ENCODE peak calls at places on chromosomes 5 and 9, in seven cellular contexts. Q is GM12865; I is AG10803; A is GM12864; C is fibroblast of lung; R is CD8-positive, alpha-beta T cell; Y is IMR-90. V is an unnamed sample.

GRCh38 chr5:112649882-112650281 is 87.8 kb upstream of the APC start:
- DNase-seq in Q (no peak), I (no peak), R (no peak), A (no peak), Y (no peak), C (no peak), V (no peak)

GRCh38 chr5:54644226-54644625 is 126.7 kb downstream of the SNX18 start:
- DNase-seq in A (no peak), R (no peak), I (peak), C (peak), Q (no peak), Y (peak), V (no peak)

GRCh38 chr9:13513710-13514444 is 234.4 kb upstream of the MPDZ start:
- DNase-seq in Y (no peak), Q (no peak), A (no peak), R (no peak), I (no peak), C (no peak), V (no peak)

GRCh38 chr5:88193896-88194295 is 74.7 kb downstream of the TMEM161B start:
- DNase-seq in Y (no peak), A (no peak), R (no peak), I (no peak), C (no peak), Q (no peak), V (no peak)

GRCh38 chr5:9553561-9553960 is 7.7 kb upstream of the SEMA5A start:
- DNase-seq in Q (no peak), Y (no peak), I (no peak), A (no peak), C (no peak), R (no peak), V (no peak)

GRCh38 chr5:77995793-77996409 is 219.8 kb upstream of the TBCA start:
- DNase-seq in C (no peak), Q (no peak), Y (no peak), A (no peak), I (no peak), R (no peak), V (no peak)

GRCh38 chr9:124266139-124266825 is 8.5 kb downstream of the NEK6 start:
- DNase-seq in R (no peak), Y (peak), Q (no peak), A (no peak), I (no peak), C (peak), V (no peak)

GRCh38 chr5:162325143-162325727 is 257.7 kb downstream of the GABRG2 start:
- DNase-seq in I (no peak), A (no peak), Q (no peak), R (no peak), Y (no peak), C (no peak), V (no peak)

GRCh38 chr9:38360880-38361836 is 31.3 kb upstream of the ALDH1B1 start:
- DNase-seq in C (peak), I (peak), R (no peak), Y (no peak), A (no peak), Q (no peak), V (no peak)

GRCh38 chr5:132297211-132297940 is 3.2 kb downstream of the SLC22A4 start:
- DNase-seq in A (no peak), Q (no peak), I (no peak), C (no peak), R (no peak), Y (no peak), V (no peak)
- TF ChIP-seq CTCF in A (no peak), Q (no peak), I (no peak), C (no peak), R (no peak), Y (no peak), V (no peak)

GRCh38 chr9:97487107-97487506 is 14.4 kb upstream of the TMOD1 start:
- DNase-seq in A (no peak), Y (peak), I (no peak), Q (no peak), R (no peak), C (peak), V (no peak)
- TF ChIP-seq CTCF in A (peak), Y (peak), I (peak), Q (no peak), R (no peak), C (no peak), V (peak)

DNA sequence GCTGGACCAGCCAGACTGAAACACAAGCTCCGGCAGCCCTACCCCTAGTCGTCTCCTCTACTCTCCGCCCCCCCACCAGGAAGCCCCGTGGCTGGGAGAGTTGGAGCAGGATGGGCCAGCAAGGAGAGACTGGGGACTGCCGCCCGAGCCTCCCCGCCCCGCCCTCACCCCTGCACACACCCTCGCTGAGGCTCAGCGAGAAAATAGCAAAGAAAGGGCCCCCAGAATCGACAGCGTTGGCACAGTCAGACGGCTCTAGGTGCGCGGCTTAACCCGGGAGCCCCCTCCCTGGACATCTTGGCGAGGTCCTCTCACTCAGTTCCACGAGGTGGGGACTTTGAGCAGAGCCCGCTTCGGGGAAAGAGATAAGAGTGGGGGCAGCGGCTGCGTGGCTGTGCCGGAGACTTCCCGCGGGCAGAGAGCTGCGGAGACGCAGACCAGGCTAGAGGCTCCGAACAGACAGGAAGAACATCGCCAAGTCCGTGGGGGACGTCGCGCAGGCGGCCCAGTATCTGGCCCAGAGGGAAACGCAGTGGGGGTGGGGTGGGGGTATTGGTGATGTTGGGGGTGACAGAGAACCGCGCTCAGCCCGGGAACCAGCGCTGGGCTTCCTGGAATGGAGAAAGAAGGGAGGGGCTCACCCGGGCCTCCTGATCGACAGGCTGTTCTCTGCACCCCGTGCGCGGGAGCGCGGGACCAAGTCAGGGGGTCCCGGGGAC is 995 bp downstream of the TRIM7 start:
- DNase-seq in R (no peak), Q (no peak), I (no peak), C (no peak), Y (no peak), A (no peak), V (no peak)
- TF ChIP-seq CTCF in R (no peak), Q (no peak), I (no peak), C (no peak), Y (no peak), A (no peak), V (no peak)

GRCh38 chr5:168734657-168735344 is 155.6 kb upstream of the PANK3 start:
- DNase-seq in A (no peak), Y (peak), Q (peak), R (no peak), C (peak), I (peak), V (peak)

GRCh38 chr5:168736201-168736940 is 157.2 kb upstream of the PANK3 start:
- DNase-seq in A (no peak), I (no peak), R (no peak), Q (no peak), Y (no peak), C (no peak), V (no peak)

GRCh38 chr5:168737066-168737465 is 157.9 kb upstream of the PANK3 start:
- DNase-seq in A (no peak), I (no peak), R (no peak), C (no peak), Y (no peak), Q (no peak), V (no peak)

GRCh38 chr5:168728812-168729211 is 149.6 kb upstream of the PANK3 start:
- DNase-seq in R (no peak), C (no peak), I (no peak), Q (no peak), A (no peak), Y (no peak), V (no peak)

DNA sequence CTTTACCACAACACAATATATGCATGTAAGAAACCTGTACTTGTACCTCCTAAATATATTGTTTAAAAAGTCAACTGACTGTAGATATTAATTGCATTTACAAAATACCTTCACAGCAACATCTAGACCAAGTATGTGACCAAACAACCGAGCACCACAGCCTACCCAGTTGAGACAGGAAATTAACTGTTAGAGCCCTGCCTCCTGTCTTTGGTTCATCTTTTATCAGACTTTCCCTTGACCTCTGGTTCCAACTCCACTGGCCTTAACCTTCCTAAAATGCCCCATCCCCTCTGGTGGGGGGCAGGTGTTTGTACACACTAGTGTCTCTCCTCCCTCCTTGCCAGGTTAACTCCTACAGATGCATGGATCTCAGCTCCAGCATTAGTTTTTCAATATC is 155.0 kb upstream of the PANK3 start:
- DNase-seq in C (no peak), R (no peak), Y (no peak), Q (no peak), I (no peak), A (no peak), V (no peak)
- TF ChIP-seq CTCF in C (no peak), R (no peak), Y (no peak), Q (no peak), I (no peak), A (no peak), V (no peak)

DNA sequence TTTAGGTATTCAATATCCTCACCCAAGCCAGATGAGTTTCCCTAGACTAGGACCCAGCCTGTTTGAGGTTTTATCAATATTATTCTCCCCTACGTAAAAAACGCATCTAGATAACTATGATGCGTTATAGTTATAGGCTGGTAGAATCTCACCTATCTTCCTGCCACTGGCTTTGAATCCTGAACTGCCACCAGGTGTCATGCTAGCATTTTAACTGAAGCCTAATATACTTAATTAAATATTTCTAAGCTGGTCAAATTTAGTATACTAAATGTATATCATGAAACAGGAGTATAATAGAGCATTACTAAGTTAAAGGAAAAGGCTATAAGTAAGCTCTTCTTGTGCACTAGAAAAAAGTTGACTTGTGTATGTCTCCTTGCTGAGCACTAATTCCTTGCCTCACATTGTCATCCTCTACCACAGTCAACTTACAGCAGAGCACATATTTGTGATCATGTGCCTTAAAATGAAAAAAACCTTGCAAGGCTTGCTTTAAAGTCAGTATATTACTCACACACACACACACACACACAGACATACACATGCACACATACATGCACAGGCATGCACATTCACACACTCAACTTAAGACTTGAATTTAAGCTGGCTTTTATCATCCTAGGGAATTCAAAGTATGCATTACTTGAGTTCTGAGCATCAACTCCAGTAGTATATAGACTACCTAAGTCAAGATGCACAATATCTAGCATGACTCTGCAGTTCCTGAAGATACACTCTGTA is 303.4 kb downstream of the ADGRV1 start:
- DNase-seq in Q (no peak), A (no peak), C (no peak), I (no peak), Y (no peak), R (no peak), V (no peak)
- TF ChIP-seq CTCF in Q (no peak), A (no peak), C (no peak), I (no peak), Y (no peak), R (no peak), V (no peak)

DNA sequence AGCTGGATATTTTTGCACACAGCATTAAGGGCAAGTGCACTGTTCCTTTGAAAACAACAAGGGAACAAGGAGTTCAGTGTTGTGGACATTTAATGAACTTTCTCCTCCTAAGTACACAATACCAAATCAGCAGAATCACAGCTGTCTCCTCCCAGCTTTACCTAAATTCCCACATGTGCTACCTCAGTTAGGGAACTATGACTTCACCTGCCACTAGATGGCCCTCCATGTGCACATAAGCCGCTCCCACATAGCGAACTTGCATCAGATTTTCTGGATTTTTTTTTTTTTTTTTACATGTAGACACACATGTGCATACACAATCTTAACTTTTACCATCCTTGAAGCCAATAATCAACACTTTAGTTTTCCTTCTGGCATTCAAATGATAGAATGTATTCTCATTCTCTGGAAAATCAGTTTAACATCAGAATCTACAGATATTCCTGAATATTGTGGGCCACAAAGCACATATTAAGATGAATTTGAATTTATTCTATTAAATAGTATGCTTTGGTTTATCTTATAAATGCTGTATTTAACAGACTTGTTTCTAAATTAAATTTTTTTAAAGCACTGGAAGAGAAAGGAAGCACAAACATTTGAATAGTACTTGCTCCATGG is 123.6 kb downstream of the PALM2AKAP2 start:
- DNase-seq in Y (peak), C (peak), R (no peak), A (no peak), Q (peak), I (peak), V (peak)
- TF ChIP-seq CTCF in Y (peak), C (peak), R (peak), A (peak), Q (peak), I (peak), V (peak)

GRCh38 chr9:83330207-83331196 is 207.7 kb downstream of the FRMD3 start:
- DNase-seq in C (no peak), Y (no peak), R (no peak), A (no peak), I (no peak), Q (peak), V (no peak)
- TF ChIP-seq CTCF in C (no peak), Y (no peak), R (no peak), A (peak), I (peak), Q (peak), V (peak)

GRCh38 chr9:98572054-98572627 is 136.6 kb downstream of the GABBR2 start:
- DNase-seq in I (no peak), A (no peak), R (no peak), Q (no peak), C (no peak), Y (peak), V (no peak)

GRCh38 chr9:98570055-98570454 is 138.7 kb downstream of the GABBR2 start:
- DNase-seq in Q (no peak), I (no peak), Y (no peak), A (no peak), C (no peak), R (no peak), V (no peak)

GRCh38 chr9:98569491-98569890 is 139.2 kb downstream of the GABBR2 start:
- DNase-seq in A (no peak), I (no peak), C (no peak), R (no peak), Y (no peak), Q (no peak), V (no peak)

GRCh38 chr9:98571643-98572042 is 137.1 kb downstream of the GABBR2 start:
- DNase-seq in I (no peak), R (no peak), Q (no peak), C (no peak), A (no peak), Y (no peak), V (no peak)

GRCh38 chr9:98570663-98571440 is 137.9 kb downstream of the GABBR2 start:
- DNase-seq in I (no peak), R (no peak), C (no peak), Q (no peak), Y (no peak), A (no peak), V (no peak)
- TF ChIP-seq CTCF in I (no peak), R (no peak), C (no peak), Q (no peak), Y (no peak), A (no peak), V (no peak)

DNA sequence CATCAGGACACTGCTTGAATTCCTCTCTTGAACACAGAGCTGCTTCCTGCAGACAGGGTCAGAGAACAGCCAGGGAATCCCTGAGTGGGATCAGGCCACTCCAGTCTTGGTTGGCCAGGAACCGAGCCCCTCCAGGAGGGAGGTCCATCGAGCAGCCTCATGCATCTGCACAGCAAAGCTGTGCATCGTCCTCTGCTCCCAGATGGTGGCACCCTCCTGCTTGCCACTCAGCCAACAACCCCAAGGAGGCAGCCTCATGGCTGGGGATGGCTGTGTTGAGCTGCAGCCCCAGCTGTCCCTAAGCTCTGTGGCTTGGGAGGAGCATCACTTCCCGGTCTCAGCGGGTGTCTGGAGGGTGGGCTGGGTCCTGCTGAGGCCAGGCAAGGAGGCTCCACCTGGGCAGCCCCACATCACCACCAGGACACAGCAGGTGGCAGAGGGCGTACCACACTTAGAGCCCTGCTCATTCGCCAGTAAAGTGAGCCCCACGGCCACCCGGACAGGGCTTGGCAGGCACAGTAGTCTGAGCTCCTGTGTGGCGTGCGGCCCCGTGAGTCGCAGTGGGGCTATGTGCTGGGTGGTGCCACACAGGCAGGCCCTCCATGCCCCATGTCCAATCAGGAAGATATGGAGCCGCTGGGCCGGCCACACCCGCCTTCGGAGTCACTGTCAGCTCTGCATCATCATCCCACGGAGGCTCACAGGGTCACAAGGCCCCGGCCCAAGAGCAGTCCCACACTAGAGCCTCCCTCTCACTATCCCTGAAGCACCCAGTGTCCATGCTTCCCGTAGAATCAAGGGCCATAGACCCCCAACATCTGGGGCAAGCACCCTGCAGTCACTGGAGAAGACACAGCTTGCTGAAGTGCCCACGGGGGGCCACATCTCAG is 11.9 kb downstream of the LPCAT1 start:
- DNase-seq in A (no peak), I (peak), Q (peak), Y (peak), C (peak), R (no peak), V (no peak)
- TF ChIP-seq CTCF in A (peak), I (peak), Q (peak), Y (peak), C (peak), R (no peak), V (peak)

GRCh38 chr5:168339151-168340140 is 48.0 kb downstream of the WWC1 start:
- DNase-seq in Q (no peak), A (no peak), R (no peak), C (no peak), I (no peak), Y (no peak), V (no peak)
- TF ChIP-seq CTCF in Q (no peak), A (peak), R (no peak), C (no peak), I (peak), Y (no peak), V (no peak)